ENCODE peak calls at places on chromosomes 2 and 18, in five cellular contexts. Z is spleen, V is psoas muscle, S is breast epithelium, H is cardiac muscle cell. M is an unnamed sample.

GRCh38 chr18:13647761-13648160 is 78.6 kb downstream of the FAM210A start:
- DNase-seq in Z (no peak), V (no peak), S (no peak), H (no peak), M (peak; percentile 9)

GRCh38 chr2:151053661-151053990 is 208.0 kb downstream of the RBM43 start:
- DNase-seq in Z (no peak), V (no peak), S (no peak), H (no peak), M (no peak)

GRCh38 chr18:40911041-40911440 is 1044.0 kb upstream of the PIK3C3 start:
- DNase-seq in Z (no peak), V (no peak), S (no peak), H (no peak), M (no peak)

GRCh38 chr2:185919155-185919554 is 180.6 kb downstream of the FSIP2 start:
- DNase-seq in Z (no peak), V (no peak), S (no peak), H (no peak), M (no peak)

GRCh38 chr2:47867205-47867604 is 39.1 kb downstream of the FBXO11 start:
- DNase-seq in Z (no peak), V (no peak), S (no peak), H (peak; percentile 14), M (peak; percentile 71)

GRCh38 chr2:190277234-190278112 is 42.2 kb downstream of the HIBCH start:
- DNase-seq in Z (no peak), V (no peak), S (no peak), H (peak; percentile 33), M (no peak)

GRCh38 chr2:11753452-11753885 is 7.0 kb downstream of the LPIN1 start:
- DNase-seq in Z (peak; percentile 87), V (peak; percentile 49), S (no peak), H (no peak), M (no peak)

GRCh38 chr2:134253804-134254203 is at the start of gene MGAT5:
- DNase-seq in Z (no peak), V (no peak), S (no peak), H (no peak), M (no peak)

GRCh38 chr2:15299904-15300528 is 261.1 kb downstream of the NBAS start:
- DNase-seq in Z (no peak), V (no peak), S (no peak), H (no peak), M (no peak)

GRCh38 chr2:195642027-195642676 is 14.9 kb upstream of the SLC39A10 start:
- DNase-seq in Z (no peak), V (no peak), S (no peak), H (no peak), M (no peak)

GRCh38 chr2:238494573-238494961 is 67.8 kb downstream of the ASB1 start:
- DNase-seq in Z (peak; percentile 66), V (no peak), S (no peak), H (no peak), M (no peak)

GRCh38 chr2:96550787-96551604 is 14.4 kb downstream of the ARID5A start:
- DNase-seq in Z (no peak), V (no peak), S (no peak), H (no peak), M (no peak)

GRCh38 chr2:2921011-2921720 is 456.5 kb downstream of the EIPR1 start:
- DNase-seq in Z (no peak), V (no peak), S (no peak), H (no peak), M (no peak)

GRCh38 chr2:39216495-39217191 is 27.1 kb downstream of the CDKL4 start:
- DNase-seq in Z (no peak), V (no peak), S (no peak), H (no peak), M (no peak)

GRCh38 chr2:168427451-168427850 is 28.6 kb upstream of the CERS6 start:
- DNase-seq in Z (no peak), V (no peak), S (no peak), H (no peak), M (no peak)

GRCh38 chr2:217510790-217511291 is 492.0 kb downstream of the TNS1 start:
- DNase-seq in Z (no peak), V (peak; percentile 22), S (peak; percentile 56), H (peak; percentile 87), M (peak; percentile 81)

GRCh38 chr2:127562930-127563329 is 27.4 kb downstream of the MYO7B start:
- DNase-seq in Z (no peak), V (no peak), S (no peak), H (no peak), M (no peak)

GRCh38 chr2:162710282-162710891 is 128.2 kb downstream of the KCNH7 start:
- DNase-seq in Z (no peak), V (no peak), S (no peak), H (no peak), M (peak; percentile 9)

GRCh38 chr2:105969552-105969951 is 224.5 kb downstream of the UXS1 start:
- DNase-seq in Z (no peak), V (no peak), S (no peak), H (no peak), M (no peak)

GRCh38 chr2:176178271-176178806 is 10.1 kb upstream of the HOXD1 start:
- DNase-seq in Z (no peak), V (no peak), S (no peak), H (peak; percentile 21), M (peak; percentile 41)

GRCh38 chr2:170822292-170822884 is 5.7 kb downstream of the GAD1 start:
- DNase-seq in Z (peak; percentile 76), V (no peak), S (no peak), H (no peak), M (no peak)

GRCh38 chr18:74460825-74461224 is 3.7 kb upstream of the DIPK1C start:
- DNase-seq in Z (no peak), V (no peak), S (no peak), H (no peak), M (no peak)

GRCh38 chr2:121455438-121455837 is 75.2 kb upstream of the RNU4ATAC start:
- DNase-seq in Z (no peak), V (no peak), S (no peak), H (no peak), M (no peak)

GRCh38 chr2:34159891-34160290 is 560.8 kb upstream of the FAM98A start:
- DNase-seq in Z (no peak), V (no peak), S (no peak), H (no peak), M (no peak)

GRCh38 chr18:23694642-23695430 is 5.6 kb downstream of the LAMA3 start:
- DNase-seq in Z (no peak), V (no peak), S (no peak), H (no peak), M (no peak)
- H3K4me1 ChIP-seq in Z (peaks cover 8% of the 10 kb centered on the region), V (no peaks in the 10 kb centered on the region), S (no peaks in the 10 kb centered on the region), H (no peaks in the 10 kb centered on the region), M (peaks cover 2% of the 10 kb centered on the region)

GRCh38 chr2:68428746-68429145 is 38.3 kb downstream of the FBXO48 start:
- DNase-seq in Z (no peak), V (no peak), S (no peak), H (no peak), M (no peak)
- H3K4me1 ChIP-seq in Z (peaks cover 68% of the 10 kb centered on the region), V (no peaks in the 10 kb centered on the region), S (no peaks in the 10 kb centered on the region), H (peaks cover 15% of the 10 kb centered on the region), M (no peaks in the 10 kb centered on the region)

GRCh38 chr2:180715044-180715443 is 265.4 kb upstream of the UBE2E3 start:
- DNase-seq in Z (no peak), V (no peak), S (no peak), H (no peak), M (no peak)
- H3K4me1 ChIP-seq in Z (no peaks in the 10 kb centered on the region), V (no peaks in the 10 kb centered on the region), S (no peaks in the 10 kb centered on the region), H (no peaks in the 10 kb centered on the region), M (no peaks in the 10 kb centered on the region)

DNA sequence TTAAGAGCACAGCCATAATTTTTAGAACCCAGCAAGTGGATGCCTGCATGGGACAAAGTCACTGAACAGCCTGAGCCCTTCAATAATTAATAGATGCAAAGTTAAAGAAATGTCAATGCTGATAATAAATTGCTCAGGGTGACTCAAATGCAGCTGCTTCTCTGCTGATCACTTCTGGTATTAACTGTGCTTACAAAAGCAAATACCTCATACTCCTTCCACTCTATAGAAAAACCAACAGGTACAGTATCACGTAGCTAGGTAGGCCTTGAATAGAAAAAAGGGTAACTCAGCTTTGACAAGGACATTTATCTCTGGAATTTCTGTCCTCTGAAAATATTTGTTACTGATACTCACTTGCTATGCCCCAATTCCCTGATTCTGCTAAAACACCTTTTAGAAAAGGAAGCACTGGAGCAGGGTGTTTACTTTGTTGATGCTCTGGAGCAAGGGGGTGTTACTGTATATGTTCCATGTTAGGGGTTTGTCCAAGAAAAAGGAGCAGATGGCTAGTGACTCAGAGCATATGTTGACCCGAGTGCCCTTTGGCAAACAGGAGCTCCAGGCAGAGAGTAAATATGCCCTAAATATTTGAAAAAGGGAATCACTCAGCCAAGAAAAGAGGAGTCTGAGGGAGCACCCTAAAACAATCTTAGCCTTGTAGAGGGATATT is 59.1 kb upstream of the RTN4 start:
- DNase-seq in Z (no peak), V (no peak), S (no peak), H (no peak), M (peak; percentile 33)
- H3K4me1 ChIP-seq in Z (peaks cover 30% of the 10 kb centered on the region), V (peaks cover 33% of the 10 kb centered on the region), S (no peaks in the 10 kb centered on the region), H (peaks cover 50% of the 10 kb centered on the region), M (peaks cover 44% of the 10 kb centered on the region)

DNA sequence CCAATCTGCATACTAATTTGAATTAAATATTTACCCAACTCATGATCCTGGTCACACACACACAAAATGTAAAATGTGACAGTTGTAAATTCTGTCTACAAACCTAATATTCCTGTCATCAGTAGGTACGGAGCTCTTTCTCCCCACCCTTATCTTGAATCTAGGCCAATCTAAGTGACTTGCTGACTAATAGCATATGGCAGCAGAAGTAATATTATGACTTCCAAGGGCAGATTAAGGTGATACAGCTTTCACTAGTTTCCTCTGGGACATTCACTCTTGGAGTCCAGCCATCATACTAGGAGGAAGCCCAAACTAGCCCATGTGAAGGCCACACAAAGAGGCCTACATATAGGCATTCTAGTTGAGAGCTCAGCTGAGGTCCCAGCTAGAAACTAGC is 89.4 kb downstream of the TMEM131 start:
- DNase-seq in Z (no peak), V (no peak), S (no peak), H (no peak), M (no peak)
- H3K4me1 ChIP-seq in Z (peaks cover 51% of the 10 kb centered on the region), V (peaks cover 13% of the 10 kb centered on the region), S (no peaks in the 10 kb centered on the region), H (no peaks in the 10 kb centered on the region), M (no peaks in the 10 kb centered on the region)

M was measured in adrenal gland.